ENCODE peak calls at places on chromosomes 7 and 10, in five cellular contexts. O, I, Y, Q and B are unnamed samples.

GRCh38 chr10:77501152-77501845 is 136.3 kb downstream of the KCNMA1 start:
- DNase-seq in O (peak; percentile 96), I (no peak), Y (no peak), Q (no peak), B (no peak)

GRCh38 chr7:115911466-115911865 is 119.1 kb downstream of the TFEC start:
- DNase-seq in O (no peak), I (peak; percentile 36), Y (no peak), Q (no peak), B (no peak)

GRCh38 chr7:105298439-105298894 is 90.3 kb downstream of the SRPK2 start:
- DNase-seq in O (no peak), I (peak; percentile 87), Y (no peak), Q (no peak), B (no peak)

GRCh38 chr10:129848084-129848483 is 116.0 kb downstream of the EBF3 start:
- DNase-seq in O (no peak), I (no peak), Y (no peak), Q (no peak), B (no peak)

GRCh38 chr10:130372866-130373265 is 236.7 kb downstream of the GLRX3 start:
- DNase-seq in O (no peak), I (no peak), Y (no peak), Q (no peak), B (no peak)

GRCh38 chr10:115141254-115141653 is 48.1 kb downstream of the ATRNL1 start:
- DNase-seq in O (peak; percentile 31), I (peak; percentile 25), Y (no peak), Q (no peak), B (peak; percentile 4)

GRCh38 chr10:21402606-21403083 is 122.8 kb downstream of the SKIDA1 start:
- DNase-seq in O (peak; percentile 17), I (no peak), Y (no peak), Q (no peak), B (no peak)

GRCh38 chr7:148515237-148515636 is 75.3 kb upstream of the C7orf33 start:
- DNase-seq in O (no peak), I (no peak), Y (no peak), Q (no peak), B (no peak)

GRCh38 chr7:139494835-139495568 is 11.5 kb upstream of the KLRG2 start:
- DNase-seq in O (no peak), I (peak; percentile 61), Y (no peak), Q (no peak), B (no peak)

GRCh38 chr10:104472957-104473745 is 119.5 kb downstream of the CFAP58 start:
- DNase-seq in O (peak; percentile 66), I (no peak), Y (no peak), Q (peak; percentile 10), B (no peak)

GRCh38 chr7:149196151-149196704 is 882 bp downstream of the ZNF282 start:
- DNase-seq in O (peak; percentile 42), I (peak; percentile 28), Y (peak; percentile 16), Q (peak; percentile 9), B (peak; percentile 65)

GRCh38 chr10:31896972-31897384 is 31.7 kb downstream of the ARHGAP12 start:
- DNase-seq in O (peak; percentile 77), I (no peak), Y (no peak), Q (no peak), B (no peak)

GRCh38 chr10:24848169-24848688 is 104.2 kb downstream of the PRTFDC1 start:
- DNase-seq in O (peak; percentile 14), I (no peak), Y (no peak), Q (no peak), B (no peak)

GRCh38 chr7:22934473-22935065 is 79.4 kb downstream of the HYCC1 start:
- DNase-seq in O (peak; percentile 61), I (no peak), Y (no peak), Q (no peak), B (no peak)

GRCh38 chr7:158439035-158439434 is 148.6 kb downstream of the PTPRN2 start:
- DNase-seq in O (no peak), I (no peak), Y (no peak), Q (no peak), B (no peak)

GRCh38 chr7:88115258-88116195 is 104.3 kb downstream of the SRI start:
- DNase-seq in O (peak; percentile 7), I (no peak), Y (no peak), Q (no peak), B (no peak)

GRCh38 chr7:100167912-100168323 is 499 bp downstream of the GAL3ST4 start:
- DNase-seq in O (peak; percentile 11), I (no peak), Y (no peak), Q (no peak), B (peak; percentile 69)

GRCh38 chr10:102643346-102644065 is 773 bp upstream of the TRIM8 start:
- DNase-seq in O (peak; percentile 89), I (peak; percentile 56), Y (peak; percentile 70), Q (peak; percentile 38), B (peak; percentile 76)

GRCh38 chr10:93313798-93314197 is 168.3 kb downstream of the MYOF start:
- DNase-seq in O (peak; percentile 38), I (no peak), Y (no peak), Q (no peak), B (no peak)

GRCh38 chr10:132390455-132391371 is 6.3 kb upstream of the PWWP2B start:
- DNase-seq in O (no peak), I (no peak), Y (no peak), Q (no peak), B (no peak)
- H3K9me2 ChIP-seq in O (no peaks in the 10 kb centered on the region), I (no peaks in the 10 kb centered on the region), Y (no peaks in the 10 kb centered on the region), Q (no peaks in the 10 kb centered on the region), B (no peaks in the 10 kb centered on the region)

GRCh38 chr7:131897790-131898165 is 341.4 kb upstream of the PODXL start:
- DNase-seq in O (no peak), I (no peak), Y (no peak), Q (no peak), B (no peak)
- H3K9me2 ChIP-seq in O (no peaks in the 10 kb centered on the region), I (no peaks in the 10 kb centered on the region), Y (no peaks in the 10 kb centered on the region), Q (no peaks in the 10 kb centered on the region), B (no peaks in the 10 kb centered on the region)

DNA sequence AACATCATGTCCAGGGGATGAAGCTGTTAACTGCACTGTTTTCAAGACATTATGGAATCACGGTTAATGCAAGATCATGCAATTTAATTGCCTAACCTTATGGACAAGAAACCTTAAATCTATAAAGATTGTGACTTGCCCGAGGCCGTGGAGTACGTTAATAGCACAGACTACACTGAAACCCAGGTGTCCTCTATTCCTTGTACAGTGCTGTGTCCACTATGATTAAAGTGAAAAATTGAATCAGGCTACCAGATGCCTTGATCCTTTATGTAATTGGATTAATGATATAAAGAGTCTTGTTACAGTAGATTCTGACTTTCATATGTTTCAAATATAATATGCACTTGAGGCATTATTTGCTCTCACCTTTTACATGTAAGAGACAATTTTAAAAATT is 33.9 kb upstream of the ETV1 start:
- DNase-seq in O (no peak), I (no peak), Y (no peak), Q (no peak), B (peak; percentile 27)
- H3K9me2 ChIP-seq in O (no peaks in the 10 kb centered on the region), I (no peaks in the 10 kb centered on the region), Y (no peaks in the 10 kb centered on the region), Q (no peaks in the 10 kb centered on the region), B (no peaks in the 10 kb centered on the region)

GRCh38 chr7:140885735-140886334 is 38.9 kb downstream of the BRAF start:
- DNase-seq in O (no peak), I (no peak), Y (no peak), Q (no peak), B (no peak)

GRCh38 chr7:140888087-140888486 is 36.6 kb downstream of the BRAF start:
- DNase-seq in O (no peak), I (no peak), Y (no peak), Q (no peak), B (no peak)

GRCh38 chr7:140889150-140889549 is 35.6 kb downstream of the BRAF start:
- DNase-seq in O (no peak), I (no peak), Y (no peak), Q (no peak), B (no peak)

GRCh38 chr7:140881507-140882228 is 43.1 kb downstream of the BRAF start:
- DNase-seq in O (no peak), I (no peak), Y (no peak), Q (no peak), B (no peak)

GRCh38 chr7:140883378-140883777 is 41.4 kb downstream of the BRAF start:
- DNase-seq in O (no peak), I (no peak), Y (no peak), Q (no peak), B (no peak)
- H3K9me2 ChIP-seq in O (no peaks in the 10 kb centered on the region), I (no peaks in the 10 kb centered on the region), Y (no peaks in the 10 kb centered on the region), Q (no peaks in the 10 kb centered on the region), B (no peaks in the 10 kb centered on the region)

DNA sequence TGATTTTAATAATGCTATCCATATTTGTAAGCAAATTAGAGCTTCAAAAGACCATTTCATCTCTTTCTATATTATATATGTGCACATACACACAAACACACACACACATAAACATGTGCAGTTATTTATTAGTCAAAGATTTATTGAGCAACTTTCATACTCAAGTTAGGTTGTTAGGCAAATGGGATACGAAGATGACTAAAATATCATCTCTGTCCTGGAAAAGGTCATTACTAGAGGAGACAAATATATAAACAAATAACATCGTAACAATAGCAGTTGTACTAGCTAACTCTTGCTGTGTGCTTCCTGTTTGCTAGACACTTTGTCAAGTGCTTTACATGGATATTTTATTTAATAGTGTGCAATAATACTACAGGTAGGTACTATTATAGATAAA is 307.9 kb downstream of the SNX13 start:
- DNase-seq in O (peak; percentile 33), I (no peak), Y (no peak), Q (no peak), B (no peak)
- H3K9me2 ChIP-seq in O (no peaks in the 10 kb centered on the region), I (no peaks in the 10 kb centered on the region), Y (no peaks in the 10 kb centered on the region), Q (no peaks in the 10 kb centered on the region), B (no peaks in the 10 kb centered on the region)

DNA sequence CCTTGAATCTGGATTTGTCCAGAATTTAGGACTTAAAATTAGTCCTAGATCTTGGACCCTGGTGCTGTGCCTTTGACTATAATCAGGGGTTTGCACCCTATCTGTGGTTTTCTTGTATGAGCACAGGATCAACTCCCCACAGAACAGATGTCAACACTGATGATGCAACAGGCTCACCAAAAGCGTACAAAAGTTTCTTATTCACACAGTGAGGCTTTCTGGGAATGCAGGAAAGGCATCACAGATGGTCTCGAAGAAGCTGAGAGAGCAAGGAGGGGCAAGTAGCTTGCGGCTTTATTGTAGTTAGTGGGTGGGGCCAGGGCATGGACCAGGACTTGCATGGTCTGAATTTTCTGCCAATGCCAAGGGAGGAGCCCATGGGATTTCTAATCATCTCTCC is 46.2 kb downstream of the SEC61G start:
- DNase-seq in O (no peak), I (no peak), Y (no peak), Q (no peak), B (no peak)
- H3K9me2 ChIP-seq in O (no peaks in the 10 kb centered on the region), I (no peaks in the 10 kb centered on the region), Y (no peaks in the 10 kb centered on the region), Q (no peaks in the 10 kb centered on the region), B (no peaks in the 10 kb centered on the region)